ENCODE peak calls at places on chromosomes 3 and 15, in nine cellular contexts. One of them, this sample, is unnamed.

GRCh38 chr15:41661078-41661528 is 898 bp downstream of the MGA start:
- DNase-seq in GM06990: no peak
- DNase-seq in AG04450: no peak
- DNase-seq in CD8-positive, alpha-beta T cell: no peak
- DNase-seq in Peyer's patch: no peak
- DNase-seq in endodermal cell: no peak
- DNase-seq in hepatocyte: no peak
- DNase-seq in NB4: peak
- DNase-seq in heart left ventricle: no peak
- DNase-seq in this sample: no peak

GRCh38 chr15:70954733-70955132 is 62.1 kb downstream of the LRRC49 start:
- DNase-seq in AG04450: no peak
- DNase-seq in CD8-positive, alpha-beta T cell: no peak
- DNase-seq in endodermal cell: no peak
- DNase-seq in hepatocyte: no peak
- DNase-seq in NB4: no peak
- DNase-seq in GM06990: no peak
- DNase-seq in Peyer's patch: no peak
- DNase-seq in heart left ventricle: no peak
- DNase-seq in this sample: no peak

GRCh38 chr3:14113964-14114667 is 10.6 kb downstream of the CHCHD4 start:
- DNase-seq in NB4: no peak
- DNase-seq in hepatocyte: peak
- DNase-seq in AG04450: no peak
- DNase-seq in GM06990: no peak
- DNase-seq in heart left ventricle: no peak
- DNase-seq in CD8-positive, alpha-beta T cell: no peak
- DNase-seq in Peyer's patch: peak
- DNase-seq in endodermal cell: peak
- DNase-seq in this sample: no peak

GRCh38 chr3:39000008-39000450 is 51.7 kb downstream of the SCN11A start:
- DNase-seq in CD8-positive, alpha-beta T cell: no peak
- DNase-seq in endodermal cell: no peak
- DNase-seq in GM06990: peak
- DNase-seq in hepatocyte: peak
- DNase-seq in heart left ventricle: no peak
- DNase-seq in NB4: peak
- DNase-seq in AG04450: peak
- DNase-seq in Peyer's patch: no peak
- DNase-seq in this sample: no peak

GRCh38 chr3:109903100-109903499 is 565.8 kb upstream of the DPPA4 start:
- DNase-seq in heart left ventricle: no peak
- DNase-seq in Peyer's patch: no peak
- DNase-seq in AG04450: no peak
- DNase-seq in CD8-positive, alpha-beta T cell: no peak
- DNase-seq in NB4: peak
- DNase-seq in GM06990: no peak
- DNase-seq in endodermal cell: no peak
- DNase-seq in hepatocyte: no peak
- DNase-seq in this sample: no peak

GRCh38 chr3:9076985-9077384 is 113.7 kb upstream of the RAD18 start:
- DNase-seq in endodermal cell: peak
- DNase-seq in hepatocyte: no peak
- DNase-seq in NB4: no peak
- DNase-seq in heart left ventricle: no peak
- DNase-seq in GM06990: no peak
- DNase-seq in Peyer's patch: no peak
- DNase-seq in AG04450: no peak
- DNase-seq in CD8-positive, alpha-beta T cell: no peak
- DNase-seq in this sample: no peak

GRCh38 chr3:196559826-196560225 is 8.5 kb downstream of the WDR53 start:
- DNase-seq in endodermal cell: no peak
- DNase-seq in CD8-positive, alpha-beta T cell: no peak
- DNase-seq in GM06990: no peak
- DNase-seq in Peyer's patch: no peak
- DNase-seq in NB4: no peak
- DNase-seq in hepatocyte: no peak
- DNase-seq in heart left ventricle: no peak
- DNase-seq in AG04450: no peak
- DNase-seq in this sample: no peak

GRCh38 chr15:43796566-43796965 is 3.5 kb downstream of the SERINC4 start:
- DNase-seq in AG04450: no peak
- DNase-seq in hepatocyte: no peak
- DNase-seq in heart left ventricle: no peak
- DNase-seq in endodermal cell: no peak
- DNase-seq in Peyer's patch: no peak
- DNase-seq in NB4: no peak
- DNase-seq in CD8-positive, alpha-beta T cell: no peak
- DNase-seq in GM06990: no peak
- DNase-seq in this sample: no peak

GRCh38 chr3:100753846-100754245 is 44.6 kb downstream of the TFG start:
- DNase-seq in endodermal cell: no peak
- DNase-seq in Peyer's patch: no peak
- DNase-seq in AG04450: no peak
- DNase-seq in GM06990: no peak
- DNase-seq in NB4: no peak
- DNase-seq in hepatocyte: no peak
- DNase-seq in heart left ventricle: no peak
- DNase-seq in CD8-positive, alpha-beta T cell: no peak
- DNase-seq in this sample: no peak

GRCh38 chr3:197327701-197328100 is 29.3 kb upstream of the DLG1 start:
- DNase-seq in endodermal cell: peak
- DNase-seq in heart left ventricle: peak
- DNase-seq in Peyer's patch: no peak
- DNase-seq in CD8-positive, alpha-beta T cell: no peak
- DNase-seq in hepatocyte: no peak
- DNase-seq in AG04450: peak
- DNase-seq in GM06990: no peak
- DNase-seq in NB4: no peak
- DNase-seq in this sample: no peak

GRCh38 chr3:104273046-104273649 is 1093.6 kb upstream of the ALCAM start:
- DNase-seq in AG04450: no peak
- DNase-seq in hepatocyte: peak
- DNase-seq in Peyer's patch: no peak
- DNase-seq in GM06990: no peak
- DNase-seq in CD8-positive, alpha-beta T cell: no peak
- DNase-seq in heart left ventricle: no peak
- DNase-seq in endodermal cell: no peak
- DNase-seq in NB4: peak
- DNase-seq in this sample: no peak
- TF ChIP-seq CTCF in AG04450: peak
- TF ChIP-seq CTCF in hepatocyte: peak
- TF ChIP-seq CTCF in Peyer's patch: peak
- TF ChIP-seq CTCF in GM06990: peak
- TF ChIP-seq CTCF in CD8-positive, alpha-beta T cell: no peak
- TF ChIP-seq CTCF in heart left ventricle: peak
- TF ChIP-seq CTCF in endodermal cell: peak
- TF ChIP-seq CTCF in NB4: peak
- TF ChIP-seq CTCF in this sample: peak

GRCh38 chr3:50587806-50588758 is 18.8 kb downstream of the HEMK1 start:
- DNase-seq in GM06990: peak
- DNase-seq in NB4: no peak
- DNase-seq in hepatocyte: no peak
- DNase-seq in AG04450: no peak
- DNase-seq in heart left ventricle: no peak
- DNase-seq in Peyer's patch: no peak
- DNase-seq in CD8-positive, alpha-beta T cell: peak
- DNase-seq in endodermal cell: no peak
- DNase-seq in this sample: no peak

GRCh38 chr3:50594253-50594785 is 17.3 kb downstream of the CISH start:
- DNase-seq in AG04450: no peak
- DNase-seq in NB4: no peak
- DNase-seq in heart left ventricle: no peak
- DNase-seq in GM06990: no peak
- DNase-seq in CD8-positive, alpha-beta T cell: no peak
- DNase-seq in hepatocyte: no peak
- DNase-seq in endodermal cell: no peak
- DNase-seq in Peyer's patch: no peak
- DNase-seq in this sample: no peak

GRCh38 chr3:50591196-50591741 is 20.3 kb downstream of the CISH start:
- DNase-seq in NB4: peak
- DNase-seq in GM06990: no peak
- DNase-seq in hepatocyte: no peak
- DNase-seq in CD8-positive, alpha-beta T cell: no peak
- DNase-seq in AG04450: no peak
- DNase-seq in heart left ventricle: no peak
- DNase-seq in endodermal cell: no peak
- DNase-seq in Peyer's patch: no peak
- DNase-seq in this sample: no peak

GRCh38 chr3:50588759-50589433 is 19.6 kb downstream of the HEMK1 start:
- DNase-seq in AG04450: no peak
- DNase-seq in GM06990: no peak
- DNase-seq in Peyer's patch: no peak
- DNase-seq in NB4: no peak
- DNase-seq in hepatocyte: no peak
- DNase-seq in CD8-positive, alpha-beta T cell: no peak
- DNase-seq in endodermal cell: no peak
- DNase-seq in heart left ventricle: no peak
- DNase-seq in this sample: no peak

DNA sequence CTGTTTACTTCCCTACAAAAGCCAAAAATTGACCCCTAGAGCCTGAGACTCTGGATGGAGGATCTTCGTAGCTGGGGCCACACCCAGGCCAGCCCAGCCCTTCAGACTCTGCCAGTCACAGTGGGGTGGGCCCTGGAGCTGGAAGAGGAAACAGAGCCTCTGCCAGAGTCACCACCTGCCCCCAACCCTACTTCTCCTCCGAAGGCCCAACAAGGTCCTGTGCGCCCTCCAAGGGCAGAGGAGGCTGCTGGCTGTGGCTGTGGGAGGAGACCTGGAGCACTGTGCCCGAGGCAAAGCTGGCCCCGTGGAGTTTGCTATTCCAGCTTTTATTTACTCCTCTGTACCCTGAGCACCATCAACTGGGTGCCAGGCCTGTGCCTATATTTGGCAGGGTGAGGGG is 19.0 kb downstream of the CISH start:
- DNase-seq in hepatocyte: no peak
- DNase-seq in GM06990: no peak
- DNase-seq in CD8-positive, alpha-beta T cell: no peak
- DNase-seq in heart left ventricle: no peak
- DNase-seq in AG04450: no peak
- DNase-seq in Peyer's patch: no peak
- DNase-seq in NB4: peak
- DNase-seq in endodermal cell: no peak
- DNase-seq in this sample: no peak
- H3K4me3 ChIP-seq in hepatocyte: no peak
- H3K4me3 ChIP-seq in GM06990: no peak
- H3K4me3 ChIP-seq in CD8-positive, alpha-beta T cell: no peak
- H3K4me3 ChIP-seq in heart left ventricle: no peak
- H3K4me3 ChIP-seq in AG04450: no peak
- H3K4me3 ChIP-seq in Peyer's patch: no peak
- H3K4me3 ChIP-seq in NB4: no peak
- H3K4me3 ChIP-seq in endodermal cell: no peak
- H3K4me3 ChIP-seq in this sample: no peak

GRCh38 chr3:126152458-126152857 is 27.9 kb downstream of the ALDH1L1 start:
- DNase-seq in GM06990: no peak
- DNase-seq in CD8-positive, alpha-beta T cell: no peak
- DNase-seq in heart left ventricle: no peak
- DNase-seq in hepatocyte: no peak
- DNase-seq in NB4: no peak
- DNase-seq in AG04450: no peak
- DNase-seq in Peyer's patch: peak
- DNase-seq in endodermal cell: no peak
- DNase-seq in this sample: no peak
- TF ChIP-seq CTCF in GM06990: no peak
- TF ChIP-seq CTCF in CD8-positive, alpha-beta T cell: no peak
- TF ChIP-seq CTCF in heart left ventricle: no peak
- TF ChIP-seq CTCF in hepatocyte: no peak
- TF ChIP-seq CTCF in NB4: no peak
- TF ChIP-seq CTCF in AG04450: no peak
- TF ChIP-seq CTCF in Peyer's patch: no peak
- TF ChIP-seq CTCF in endodermal cell: no peak
- TF ChIP-seq CTCF in this sample: no peak

GRCh38 chr3:197891-198491 is 1.4 kb downstream of the CHL1 start:
- DNase-seq in NB4: no peak
- DNase-seq in CD8-positive, alpha-beta T cell: no peak
- DNase-seq in AG04450: no peak
- DNase-seq in hepatocyte: peak
- DNase-seq in endodermal cell: peak
- DNase-seq in GM06990: no peak
- DNase-seq in heart left ventricle: no peak
- DNase-seq in Peyer's patch: no peak
- DNase-seq in this sample: no peak

GRCh38 chr3:197154-197855 is 742 bp downstream of the CHL1 start:
- DNase-seq in GM06990: no peak
- DNase-seq in heart left ventricle: peak
- DNase-seq in AG04450: no peak
- DNase-seq in hepatocyte: peak
- DNase-seq in CD8-positive, alpha-beta T cell: no peak
- DNase-seq in NB4: no peak
- DNase-seq in endodermal cell: peak
- DNase-seq in Peyer's patch: peak
- DNase-seq in this sample: no peak

GRCh38 chr3:195662-196061 is 901 bp upstream of the CHL1 start:
- DNase-seq in GM06990: no peak
- DNase-seq in NB4: no peak
- DNase-seq in AG04450: no peak
- DNase-seq in heart left ventricle: no peak
- DNase-seq in Peyer's patch: no peak
- DNase-seq in endodermal cell: peak
- DNase-seq in hepatocyte: no peak
- DNase-seq in CD8-positive, alpha-beta T cell: no peak
- DNase-seq in this sample: no peak

GRCh38 chr3:194421-194820 is 2.1 kb upstream of the CHL1 start:
- DNase-seq in Peyer's patch: no peak
- DNase-seq in endodermal cell: peak
- DNase-seq in AG04450: no peak
- DNase-seq in hepatocyte: no peak
- DNase-seq in heart left ventricle: no peak
- DNase-seq in NB4: no peak
- DNase-seq in CD8-positive, alpha-beta T cell: no peak
- DNase-seq in GM06990: no peak
- DNase-seq in this sample: no peak

DNA sequence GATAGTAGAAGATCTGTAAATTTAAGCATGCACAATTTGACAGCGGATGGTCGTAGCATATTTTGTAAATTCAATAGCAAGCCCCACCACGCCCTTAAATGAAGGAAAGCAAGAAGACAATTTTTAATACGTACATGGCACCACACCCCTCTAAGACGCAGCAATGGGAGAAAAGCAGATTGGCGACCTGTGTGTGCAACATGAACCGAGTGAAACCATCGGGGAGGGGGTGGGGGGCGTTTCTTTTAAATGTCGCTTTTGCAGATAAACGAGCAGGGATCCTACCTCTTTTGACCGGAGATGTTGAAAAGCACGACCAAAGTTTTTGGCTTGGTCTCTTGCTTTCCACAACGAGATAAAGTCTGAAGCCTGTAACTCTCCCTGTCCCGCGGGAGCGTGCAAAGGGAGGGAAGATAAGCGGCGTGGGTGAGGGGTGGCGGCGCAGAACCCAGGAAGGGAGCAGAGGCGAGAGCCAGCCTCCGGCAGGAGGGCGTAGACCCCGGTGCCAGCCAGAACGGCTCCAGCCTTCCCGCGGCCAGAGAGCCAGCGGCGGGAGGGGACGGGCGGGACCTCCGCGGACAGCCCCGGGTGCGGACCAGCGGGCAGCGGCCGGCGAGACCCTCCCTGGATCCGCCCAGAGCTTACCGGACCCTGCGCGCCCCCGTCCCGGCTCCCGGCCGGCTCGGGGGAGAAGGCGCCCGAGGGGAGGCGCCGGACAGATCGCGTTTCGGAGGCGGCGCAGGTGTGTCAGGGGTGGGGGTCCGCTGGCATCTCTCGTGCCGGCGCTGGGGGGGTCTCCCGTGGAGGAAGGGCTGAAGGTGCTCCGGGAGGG is at the start of gene CHL1:
- DNase-seq in NB4: no peak
- DNase-seq in AG04450: no peak
- DNase-seq in GM06990: no peak
- DNase-seq in endodermal cell: peak
- DNase-seq in CD8-positive, alpha-beta T cell: no peak
- DNase-seq in Peyer's patch: no peak
- DNase-seq in heart left ventricle: peak
- DNase-seq in hepatocyte: peak
- DNase-seq in this sample: no peak
- H3K4me3 ChIP-seq in NB4: no peak
- H3K4me3 ChIP-seq in AG04450: peak
- H3K4me3 ChIP-seq in GM06990: peak
- H3K4me3 ChIP-seq in endodermal cell: peak
- H3K4me3 ChIP-seq in CD8-positive, alpha-beta T cell: no peak
- H3K4me3 ChIP-seq in Peyer's patch: peak
- H3K4me3 ChIP-seq in heart left ventricle: peak
- H3K4me3 ChIP-seq in hepatocyte: peak
- H3K4me3 ChIP-seq in this sample: no peak

This sample was measured in adrenal gland.